ENCODE peak calls at places on chromosomes 6 and 20, in seven cellular contexts. S, L, P, J, W, I and E are unnamed samples.

GRCh38 chr6:7974932-7975763 is 64.6 kb upstream of the TXNDC5 start:
- DNase-seq in S (peak; percentile 90), L (no peak), P (peak; percentile 97), J (peak; percentile 91), W (no peak), I (peak; percentile 2), E (peak; percentile 91)

GRCh38 chr6:44258325-44258863 is 1.1 kb upstream of the SLC35B2 start:
- DNase-seq in S (no peak), L (no peak), P (no peak), J (no peak), W (no peak), I (no peak), E (no peak)

GRCh38 chr6:105274678-105275077 is 94.9 kb upstream of the POPDC3 start:
- DNase-seq in S (no peak), L (no peak), P (no peak), J (no peak), W (no peak), I (peak; percentile 19), E (no peak)

GRCh38 chr20:2108987-2109386 is 7.4 kb downstream of the STK35 start:
- DNase-seq in S (no peak), L (no peak), P (peak; percentile 86), J (no peak), W (no peak), I (no peak), E (no peak)

GRCh38 chr6:127860723-127861122 is 40.1 kb downstream of the THEMIS start:
- DNase-seq in S (no peak), L (no peak), P (no peak), J (no peak), W (no peak), I (no peak), E (no peak)

GRCh38 chr6:155093430-155093829 is 98.3 kb downstream of the TIAM2 start:
- DNase-seq in S (no peak), L (no peak), P (peak; percentile 58), J (no peak), W (no peak), I (no peak), E (no peak)

GRCh38 chr6:155782320-155782730 is 326.7 kb upstream of the NOX3 start:
- DNase-seq in S (no peak), L (no peak), P (peak; percentile 93), J (no peak), W (no peak), I (no peak), E (no peak)

GRCh38 chr6:168956141-168956838 is 297.4 kb downstream of the THBS2 start:
- DNase-seq in S (peak; percentile 26), L (no peak), P (peak; percentile 38), J (no peak), W (no peak), I (no peak), E (no peak)

GRCh38 chr6:89836637-89837222 is 7.0 kb downstream of the CASP8AP2 start:
- DNase-seq in S (no peak), L (no peak), P (no peak), J (no peak), W (no peak), I (no peak), E (no peak)

GRCh38 chr20:32792316-32792715 is 27.4 kb upstream of the MAPRE1 start:
- DNase-seq in S (peak; percentile 13), L (peak; percentile 53), P (peak; percentile 23), J (no peak), W (no peak), I (no peak), E (no peak)